ENCODE peak calls at places on chromosomes 1 and 21, in four cellular contexts. W is Calu3, Z is upper lobe of right lung, H is sigmoid colon. K is an unnamed sample.

GRCh38 chr1:226479432-226479831 is 69.1 kb upstream of the STUM start:
- DNase-seq in W (no peak), Z (no peak), H (no peak), K (no peak)

GRCh38 chr21:42665484-42665883 is 12.1 kb downstream of the PDE9A start:
- DNase-seq in W (no peak), Z (no peak), H (no peak), K (no peak)

GRCh38 chr21:45875416-45875760 is 106.2 kb upstream of the COL6A1 start:
- DNase-seq in W (no peak), Z (no peak), H (no peak), K (no peak)

GRCh38 chr1:198623920-198624647 is 14.8 kb upstream of the PTPRC start:
- DNase-seq in W (no peak), Z (no peak), H (no peak), K (no peak)

GRCh38 chr1:151832318-151832984 is 849 bp upstream of the RORC start:
- DNase-seq in W (peak), Z (peak), H (peak), K (no peak)

GRCh38 chr21:38807481-38807880 is 1.8 kb downstream of the ETS2 start:
- DNase-seq in W (no peak), Z (no peak), H (no peak), K (no peak)

GRCh38 chr1:15958111-15958510 is 17.8 kb downstream of the ZBTB17 start:
- DNase-seq in W (no peak), Z (no peak), H (no peak), K (no peak)

GRCh38 chr1:109151146-109151545 is 37.2 kb downstream of the ELAPOR1 start:
- DNase-seq in W (peak), Z (no peak), H (no peak), K (no peak)

GRCh38 chr21:44527983-44528633 is 11.9 kb downstream of the KRTAP10-1 start:
- DNase-seq in W (no peak), Z (peak), H (peak), K (no peak)

GRCh38 chr1:222042120-222042519 is 300.2 kb upstream of the DUSP10 start:
- DNase-seq in W (no peak), Z (no peak), H (no peak), K (no peak)

GRCh38 chr1:17439250-17440073 is at the start of gene RCC2:
- DNase-seq in W (peak), Z (peak), H (peak), K (peak)

GRCh38 chr1:93015590-93015989 is 54.3 kb upstream of the DIPK1A start:
- DNase-seq in W (no peak), Z (no peak), H (no peak), K (no peak)

GRCh38 chr21:15061284-15061683 is 3.5 kb downstream of the NRIP1 start:
- DNase-seq in W (no peak), Z (no peak), H (no peak), K (no peak)

GRCh38 chr1:17212487-17213121 is 7.7 kb downstream of the PADI1 start:
- DNase-seq in W (peak), Z (peak), H (no peak), K (peak)

GRCh38 chr1:75707191-75707590 is 17.3 kb upstream of the ACADM start:
- DNase-seq in W (no peak), Z (no peak), H (no peak), K (no peak)

GRCh38 chr1:43861985-43862735 is 71.4 kb upstream of the ARTN start:
- DNase-seq in W (no peak), Z (no peak), H (no peak), K (no peak)

GRCh38 chr1:165161130-165161529 is 195.4 kb downstream of the LMX1A start:
- DNase-seq in W (peak), Z (no peak), H (no peak), K (no peak)

GRCh38 chr1:26302733-26303405 is 3.6 kb downstream of the UBXN11 start:
- DNase-seq in W (no peak), Z (no peak), H (no peak), K (no peak)

GRCh38 chr1:87329051-87329755 is 523 bp downstream of the LMO4 start:
- DNase-seq in W (peak), Z (peak), H (peak), K (no peak)

GRCh38 chr1:167013124-167013900 is 24.2 kb downstream of the MAEL start:
- DNase-seq in W (no peak), Z (no peak), H (no peak), K (no peak)

GRCh38 chr21:37764696-37765095 is 151.6 kb downstream of the KCNJ6 start:
- DNase-seq in W (no peak), Z (no peak), H (no peak), K (no peak)

GRCh38 chr1:53048345-53048737 is 13.7 kb upstream of the PODN start:
- DNase-seq in W (no peak), Z (no peak), H (no peak), K (no peak)

GRCh38 chr1:77134359-77134758 is 84.9 kb downstream of the PIGK start:
- DNase-seq in W (no peak), Z (no peak), H (no peak), K (no peak)

GRCh38 chr1:210076620-210077019 is 138.6 kb downstream of the SYT14 start:
- DNase-seq in W (no peak), Z (no peak), H (no peak), K (no peak)

GRCh38 chr1:220124542-220124941 is 30.6 kb downstream of the IARS2 start:
- DNase-seq in W (no peak), Z (no peak), H (no peak), K (no peak)

GRCh38 chr1:165364432-165365133 is 8.1 kb upstream of the LMX1A start:
- DNase-seq in W (peak), Z (no peak), H (peak), K (peak)

GRCh38 chr1:214660900-214661299 is 57.9 kb downstream of the CENPF start:
- DNase-seq in W (no peak), Z (no peak), H (peak), K (no peak)

GRCh38 chr1:7292033-7292681 is 478.9 kb upstream of the VAMP3 start:
- DNase-seq in W (no peak), Z (no peak), H (no peak), K (no peak)

GRCh38 chr1:23593042-23593521 is 33.8 kb upstream of the ID3 start:
- DNase-seq in W (no peak), Z (no peak), H (no peak), K (no peak)

GRCh38 chr1:97919568-97920261 is 1.1 kb downstream of the DPYD start:
- DNase-seq in W (no peak), Z (no peak), H (no peak), K (no peak)

GRCh38 chr1:117093870-117094621 is 27.5 kb downstream of the TRIM45 start:
- DNase-seq in W (peak), Z (no peak), H (no peak), K (no peak)

DNA sequence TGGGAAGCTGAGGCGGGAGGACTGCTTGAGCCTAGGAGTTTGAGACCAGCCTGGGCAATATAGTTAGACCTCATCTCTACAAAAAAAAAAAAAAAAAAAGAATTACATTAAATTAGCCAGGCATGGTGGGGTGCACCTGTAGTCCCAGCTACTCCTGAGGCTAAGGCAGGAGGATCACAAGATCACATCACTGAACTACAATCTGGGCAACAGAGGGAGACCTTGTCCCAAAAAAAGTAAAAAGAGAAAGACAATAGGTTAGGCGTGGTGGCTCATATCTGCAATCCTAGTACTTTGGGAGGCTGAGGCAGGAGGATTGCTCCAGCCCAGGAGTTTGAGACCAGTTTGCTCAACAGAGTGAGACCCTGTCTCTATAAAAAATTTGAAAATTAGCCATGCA is 130.3 kb downstream of the TIAM1 start:
- DNase-seq in W (no peak), Z (no peak), H (no peak), K (no peak)
- TF ChIP-seq CTCF in W (no peak), Z (no peak), H (no peak), K (peak)

GRCh38 chr1:205631727-205632373 is at the start of gene ELK4:
- DNase-seq in W (peak), Z (peak), H (peak), K (peak)
- TF ChIP-seq CTCF in W (peak), Z (peak), H (peak), K (peak)

GRCh38 chr1:37028981-37029617 is 5.2 kb downstream of the GRIK3 start:
- DNase-seq in W (no peak), Z (no peak), H (no peak), K (no peak)
- TF ChIP-seq CTCF in W (no peak), Z (no peak), H (no peak), K (no peak)

DNA sequence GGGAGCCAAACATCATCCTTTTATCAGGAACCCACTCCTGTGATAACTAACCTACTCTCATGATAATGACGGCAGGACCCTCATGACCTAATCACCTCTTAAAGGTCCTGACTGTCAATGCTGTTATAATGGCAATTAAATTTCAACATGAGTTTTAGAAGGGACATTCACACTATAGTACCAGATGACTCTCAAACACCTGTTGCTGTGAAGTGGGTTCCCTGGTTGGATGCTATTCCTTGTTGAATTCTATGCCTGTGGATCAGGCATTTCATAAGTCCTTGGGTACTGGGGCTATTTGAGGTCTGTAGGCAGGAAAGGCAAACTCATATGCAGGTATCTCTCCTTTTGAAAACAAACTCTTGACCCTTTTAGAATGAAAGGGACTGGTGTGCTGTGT is 7.5 kb upstream of the ZSWIM5 start:
- DNase-seq in W (no peak), Z (no peak), H (no peak), K (no peak)
- TF ChIP-seq CTCF in W (no peak), Z (no peak), H (no peak), K (no peak)